ENCODE peak calls at places on chromosomes 16 and 17, in five cellular contexts. A is esophagus muscularis mucosa; Z is A549; C is Caco-2; B is naive thymus-derived CD4-positive, alpha-beta T cell. Q is an unnamed sample.
A peak's percentile ranks its signal among the peaks of the same experiment; 100 is the strongest.

GRCh38 chr17:21549107-21549687 is 143.1 kb upstream of the KCNJ18 start:
- DNase-seq in C (no peak), Z (no peak), B (no peak), A (no peak), Q (no peak)

GRCh38 chr16:89448656-89449055 is 41.7 kb downstream of the ANKRD11 start:
- DNase-seq in Z (no peak), B (no peak), C (no peak), A (no peak), Q (no peak)

GRCh38 chr16:19872179-19872863 is 12.3 kb downstream of the GPRC5B start:
- DNase-seq in A (no peak), B (no peak), C (no peak), Z (no peak), Q (no peak)

GRCh38 chr17:66691644-66692500 is 143.0 kb upstream of the CACNG5 start:
- DNase-seq in C (no peak), B (no peak), A (no peak), Z (no peak), Q (no peak)

GRCh38 chr17:46009681-46010596 is 10.9 kb downstream of the STH start:
- DNase-seq in B (no peak), A (no peak), Z (peak; percentile 84), C (no peak), Q (no peak)

GRCh38 chr16:88576307-88576706 is 6.1 kb downstream of the ZC3H18 start:
- DNase-seq in A (no peak), Z (no peak), C (no peak), B (no peak), Q (no peak)

GRCh38 chr16:17743578-17743977 is 272.8 kb upstream of the XYLT1 start:
- DNase-seq in A (no peak), C (no peak), Z (no peak), B (no peak), Q (no peak)

GRCh38 chr16:88653606-88654362 is 2.9 kb upstream of the CYBA start:
- DNase-seq in C (no peak), Z (no peak), B (no peak), A (no peak), Q (no peak)

GRCh38 chr16:12588510-12588909 is 215.2 kb downstream of the CPPED1 start:
- DNase-seq in B (no peak), C (no peak), Z (no peak), A (no peak), Q (no peak)

GRCh38 chr16:24980077-24980793 is 34.9 kb downstream of the ARHGAP17 start:
- DNase-seq in B (no peak), A (no peak), Z (no peak), C (no peak), Q (no peak)

GRCh38 chr16:57863434-57864160 is 61.3 kb upstream of the KIFC3 start:
- DNase-seq in Z (peak; percentile 65), B (no peak), A (no peak), C (peak; percentile 77), Q (no peak)

GRCh38 chr16:88523381-88524159 is 46.6 kb upstream of the ZC3H18 start:
- DNase-seq in C (no peak), A (no peak), B (no peak), Z (no peak), Q (no peak)

GRCh38 chr16:67917852-67918236 is 13.8 kb downstream of the CTRL start:
- DNase-seq in C (no peak), B (no peak), A (no peak), Z (peak; percentile 88), Q (no peak)

GRCh38 chr17:38565853-38566665 is 39.7 kb downstream of the SRCIN1 start:
- DNase-seq in Z (no peak), A (no peak), B (no peak), C (no peak), Q (no peak)

GRCh38 chr16:23013484-23013883 is 135.8 kb downstream of the USP31 start:
- DNase-seq in Z (no peak), B (no peak), A (no peak), C (peak; percentile 3), Q (no peak)

GRCh38 chr17:59311051-59311468 is 20.4 kb upstream of the YPEL2 start:
- DNase-seq in B (peak; percentile 74), C (peak; percentile 70), A (no peak), Z (peak; percentile 63), Q (no peak)

GRCh38 chr17:57471941-57472368 is 215.6 kb downstream of the MSI2 start:
- DNase-seq in B (no peak), Z (no peak), A (no peak), C (no peak), Q (no peak)

GRCh38 chr17:17508019-17508535 is 11.9 kb upstream of the RASD1 start:
- DNase-seq in B (no peak), A (no peak), C (no peak), Z (no peak), Q (no peak)

GRCh38 chr17:13562271-13562800 is 39.4 kb downstream of the HS3ST3A1 start:
- DNase-seq in B (no peak), Z (no peak), A (no peak), C (peak; percentile 1), Q (no peak)

GRCh38 chr16:69890114-69890890 is 60.8 kb upstream of the CLEC18A start:
- DNase-seq in Z (no peak), B (no peak), C (no peak), A (no peak), Q (no peak)

GRCh38 chr16:57590654-57591085 is 37.8 kb upstream of the ADGRG1 start:
- DNase-seq in C (no peak), A (no peak), Z (peak; percentile 63), B (no peak), Q (no peak)

GRCh38 chr17:81200201-81200600 is 22.6 kb downstream of the CEP131 start:
- DNase-seq in B (no peak), C (no peak), Z (no peak), A (no peak), Q (no peak)

GRCh38 chr16:2663553-2664521 is 18.5 kb upstream of the KCTD5 start:
- DNase-seq in A (no peak), C (no peak), B (no peak), Z (no peak), Q (no peak)

GRCh38 chr17:48842746-48843145 is 11.9 kb downstream of the CALCOCO2 start:
- DNase-seq in Z (no peak), B (no peak), C (no peak), A (no peak), Q (no peak)

DNA sequence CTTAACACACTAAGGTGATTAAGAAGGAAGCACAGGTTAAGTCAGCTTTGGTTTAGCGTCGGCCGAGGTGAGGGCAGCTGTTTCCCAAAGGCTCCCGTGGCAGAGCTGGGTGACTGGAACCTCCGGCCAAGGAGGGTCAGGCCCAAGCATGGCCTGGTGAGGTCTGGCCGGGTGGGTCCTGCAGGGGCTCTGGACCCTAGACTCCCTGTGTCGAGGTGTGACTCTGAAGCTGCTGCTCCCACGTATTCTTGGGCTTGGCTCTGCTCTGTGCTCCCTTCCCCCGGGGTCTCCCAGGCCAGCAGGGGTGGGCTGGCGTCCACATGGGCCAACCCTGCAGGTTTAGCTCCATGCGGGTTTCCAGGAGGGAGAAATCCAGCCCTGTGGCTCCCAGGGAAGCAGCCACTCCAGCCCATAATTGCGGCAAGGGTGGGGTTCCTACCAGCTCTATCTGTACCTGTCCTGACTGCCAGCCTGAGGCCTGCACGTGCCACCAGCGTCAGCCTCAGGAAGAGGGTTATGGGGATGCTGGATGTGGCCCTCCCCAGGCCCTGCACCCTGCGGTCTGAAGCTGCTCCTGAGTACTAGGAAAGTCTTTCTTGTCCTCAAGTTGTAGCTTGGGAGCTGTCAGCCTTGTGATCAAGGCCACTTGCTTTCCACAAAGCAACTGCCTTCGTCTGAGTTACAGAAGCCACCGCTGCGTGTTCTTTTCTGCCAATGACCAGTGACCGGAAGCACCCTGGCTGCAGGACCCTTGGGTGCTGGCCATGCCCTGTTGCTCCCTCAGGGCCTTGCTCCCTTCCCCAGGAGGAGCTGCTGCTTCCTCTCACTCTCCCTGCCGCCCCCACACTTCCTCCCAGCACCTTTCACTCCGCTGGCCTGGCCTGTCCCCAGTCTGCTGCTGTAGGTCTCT is 4.8 kb downstream of the CDK5R1 start:
- DNase-seq in Z (no peak), C (no peak), A (no peak), B (peak; percentile 28), Q (no peak)
- H3K4me1 ChIP-seq in Z (peaks cover 11% of the 10 kb centered on the region), C (peaks cover 8% of the 10 kb centered on the region), A (peaks cover 20% of the 10 kb centered on the region), B (peaks cover 82% of the 10 kb centered on the region), Q (peaks cover 30% of the 10 kb centered on the region)

DNA sequence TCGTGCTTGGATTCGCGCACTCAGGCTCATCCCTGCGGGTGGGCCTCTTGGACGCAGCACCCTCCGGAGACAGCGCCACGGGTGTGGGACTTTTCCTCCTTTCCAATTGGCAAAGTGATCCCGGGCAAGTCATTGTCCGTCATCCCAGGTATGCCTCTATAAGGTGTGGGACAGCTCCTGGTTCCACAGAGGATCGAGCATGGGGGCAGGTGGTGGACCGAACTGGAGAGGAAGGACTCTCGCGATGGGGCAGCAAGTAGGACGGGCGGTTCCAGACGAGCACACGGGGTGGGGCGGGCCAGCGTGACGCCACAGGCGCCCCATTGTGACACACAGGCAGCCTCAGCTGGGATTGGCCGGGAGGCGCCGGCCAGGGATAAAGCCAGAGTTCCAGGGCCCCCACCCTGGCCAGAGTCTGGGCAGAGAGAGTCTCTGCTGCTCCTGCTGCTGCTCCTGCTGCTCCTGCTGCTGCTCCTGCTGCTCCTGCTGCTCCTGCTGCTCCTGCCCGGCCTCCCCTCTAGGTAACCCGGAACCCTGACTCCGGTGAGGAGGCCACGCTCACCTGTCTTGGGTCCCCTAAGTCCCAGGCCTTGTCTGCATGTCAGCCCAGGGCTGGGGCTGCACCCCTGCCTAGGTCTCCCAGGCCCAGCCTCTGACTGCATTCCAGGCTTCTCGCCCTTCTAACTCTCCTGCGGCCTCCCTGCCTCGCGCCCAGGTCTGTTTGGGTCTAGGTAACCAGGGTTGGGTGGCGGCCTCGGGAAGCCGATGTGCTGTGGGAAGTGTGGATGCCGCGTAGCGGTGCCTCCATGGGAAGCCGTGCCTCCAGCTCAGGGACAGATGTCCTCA is 38.5 kb upstream of the SLC47A1 start:
- DNase-seq in Z (no peak), C (no peak), B (no peak), A (no peak), Q (no peak)
- H3K4me1 ChIP-seq in Z (no peaks in the 10 kb centered on the region), C (no peaks in the 10 kb centered on the region), B (no peaks in the 10 kb centered on the region), A (no peaks in the 10 kb centered on the region), Q (no peaks in the 10 kb centered on the region)

DNA sequence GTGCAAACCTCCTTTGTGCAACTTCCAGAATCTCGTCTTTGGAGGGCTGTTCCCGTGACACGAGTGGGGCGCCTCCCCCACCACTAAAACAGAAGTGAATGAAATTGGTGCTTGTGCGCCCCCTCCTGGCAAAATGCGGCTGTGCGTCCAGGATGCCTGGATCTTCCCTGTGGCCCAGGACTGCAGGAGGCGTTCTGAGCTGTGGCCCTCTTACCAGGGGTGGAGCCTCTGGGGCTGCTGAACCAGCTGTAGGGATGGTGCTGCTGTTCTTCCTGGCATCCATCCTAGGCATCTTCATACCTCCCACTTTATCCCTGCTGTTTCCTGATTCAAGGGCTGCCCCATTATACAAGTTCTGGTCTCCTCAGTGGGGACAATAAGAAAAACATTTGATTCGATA is 18.5 kb upstream of the NAGLU start:
- DNase-seq in Z (peak; percentile 100), C (peak; percentile 89), A (peak; percentile 98), B (peak; percentile 80), Q (peak; percentile 64)
- H3K4me1 ChIP-seq in Z (peaks cover 59% of the 10 kb centered on the region), C (peaks cover 51% of the 10 kb centered on the region), A (peaks cover 76% of the 10 kb centered on the region), B (no peaks in the 10 kb centered on the region), Q (no peaks in the 10 kb centered on the region)

GRCh38 chr16:29743475-29743826 is 2.3 kb downstream of the C16orf54 start:
- DNase-seq in C (no peak), Z (no peak), A (no peak), B (no peak), Q (no peak)
- H3K4me1 ChIP-seq in C (peaks cover 33% of the 10 kb centered on the region), Z (no peaks in the 10 kb centered on the region), A (no peaks in the 10 kb centered on the region), B (peaks cover 73% of the 10 kb centered on the region), Q (peaks cover 80% of the 10 kb centered on the region)

GRCh38 chr17:75489511-75489955 is 25.8 kb downstream of the CASKIN2 start:
- DNase-seq in C (no peak), B (no peak), A (no peak), Z (no peak), Q (no peak)
- H3K4me1 ChIP-seq in C (no peaks in the 10 kb centered on the region), B (peaks cover 25% of the 10 kb centered on the region), A (peaks cover 45% of the 10 kb centered on the region), Z (no peaks in the 10 kb centered on the region), Q (peaks cover 16% of the 10 kb centered on the region)

Q was measured in effector memory CD4-positive, alpha-beta T cell.